ENCODE peak calls at places on chromosomes 3 and 15, in five cellular contexts. R is NAMALWA, U is EH, D is H7, F is fibroblast of the conjunctiva. H is an unnamed sample.
A peak's percentile ranks its signal among the peaks of the same experiment; 100 is the strongest.

GRCh38 chr3:171044828-171045793 is 18.6 kb upstream of the SLC2A2 start:
- DNase-seq in D (no peak), F (peak; percentile 40), R (no peak), U (peak; percentile 87), H (no peak)

GRCh38 chr3:159565313-159565712 is 423.3 kb upstream of the IL12A start:
- DNase-seq in D (no peak), U (no peak), R (no peak), F (no peak), H (no peak)

GRCh38 chr3:11060500-11061251 is 68.1 kb downstream of the SLC6A1 start:
- DNase-seq in F (peak; percentile 45), D (peak; percentile 92), U (peak; percentile 61), R (peak; percentile 38), H (no peak)

GRCh38 chr3:52012699-52013098 is 17.0 kb upstream of the RPL29 start:
- DNase-seq in R (no peak), F (no peak), D (no peak), U (no peak), H (no peak)

GRCh38 chr3:10459954-10460754 is 45.2 kb downstream of the ATP2B2 start:
- DNase-seq in U (peak; percentile 82), F (peak; percentile 4), D (peak; percentile 95), R (peak; percentile 87), H (peak; percentile 33)

GRCh38 chr3:121822973-121823372 is 11.9 kb downstream of the IQCB1 start:
- DNase-seq in F (no peak), U (no peak), R (no peak), D (no peak), H (no peak)

GRCh38 chr15:62928242-62928995 is 114.1 kb upstream of the TPM1 start:
- DNase-seq in U (peak; percentile 98), R (no peak), F (peak; percentile 55), D (no peak), H (peak; percentile 90)

GRCh38 chr3:25297667-25298585 is 130.1 kb upstream of the RARB start:
- DNase-seq in F (peak; percentile 80), U (peak; percentile 49), D (no peak), R (no peak), H (no peak)

GRCh38 chr3:8984081-8984480 is 20.8 kb upstream of the RAD18 start:
- DNase-seq in F (no peak), D (no peak), U (no peak), R (no peak), H (no peak)

GRCh38 chr15:88623061-88623460 is 1.9 kb downstream of the AEN start:
- DNase-seq in R (no peak), F (peak; percentile 36), D (peak; percentile 28), U (peak; percentile 88), H (peak; percentile 92)

GRCh38 chr3:99962703-99963102 is 145.0 kb downstream of the CMSS1 start:
- DNase-seq in F (no peak), U (peak; percentile 94), R (no peak), D (no peak), H (no peak)

GRCh38 chr15:42826251-42826890 is 89.4 kb upstream of the CDAN1 start:
- DNase-seq in D (no peak), R (no peak), F (no peak), U (no peak), H (peak; percentile 41)

GRCh38 chr15:49083471-49084284 is 37.4 kb upstream of the SECISBP2L start:
- DNase-seq in D (no peak), R (no peak), U (peak; percentile 84), F (peak; percentile 9), H (no peak)

GRCh38 chr15:44492672-44493071 is 44.3 kb upstream of the EIF3J start:
- DNase-seq in F (no peak), D (no peak), U (no peak), R (no peak), H (no peak)

GRCh38 chr15:80351211-80351610 is 53.0 kb upstream of the ARNT2 start:
- DNase-seq in U (no peak), F (no peak), R (no peak), D (no peak), H (no peak)

GRCh38 chr15:70627734-70628541 is 135.4 kb downstream of the UACA start:
- DNase-seq in D (no peak), U (peak; percentile 89), F (no peak), R (no peak), H (no peak)

GRCh38 chr3:170725285-170725731 is 139.4 kb upstream of the SLC7A14 start:
- DNase-seq in D (no peak), U (no peak), R (no peak), F (peak; percentile 68), H (no peak)

GRCh38 chr15:34709866-34710265 is 44.9 kb downstream of the GJD2 start:
- DNase-seq in F (no peak), R (no peak), U (peak; percentile 86), D (no peak), H (no peak)

GRCh38 chr3:129305592-129306091 is 27.0 kb downstream of the HMCES start:
- DNase-seq in F (peak; percentile 87), D (peak; percentile 98), U (peak; percentile 88), R (no peak), H (peak; percentile 82)

GRCh38 chr3:151379083-151379734 is 5.3 kb downstream of the P2RY12 start:
- DNase-seq in U (peak; percentile 38), R (peak; percentile 64), D (no peak), F (no peak), H (no peak)

GRCh38 chr3:164539215-164539614 is 539.1 kb downstream of the SI start:
- DNase-seq in R (no peak), F (no peak), D (no peak), U (no peak), H (no peak)

GRCh38 chr15:49877117-49877860 is 241.7 kb downstream of the ATP8B4 start:
- DNase-seq in F (peak; percentile 77), D (peak; percentile 5), R (no peak), U (peak; percentile 55), H (no peak)

GRCh38 chr3:124491098-124491497 is 239.2 kb upstream of the UMPS start:
- DNase-seq in D (no peak), F (no peak), U (no peak), R (no peak), H (no peak)

GRCh38 chr15:99474041-99474906 is 91.5 kb upstream of the MEF2A start:
- DNase-seq in F (no peak), U (no peak), D (peak; percentile 26), R (no peak), H (no peak)

GRCh38 chr3:31670722-31671121 is 138.0 kb downstream of the STT3B start:
- DNase-seq in U (no peak), D (no peak), R (no peak), F (no peak), H (no peak)

GRCh38 chr15:96500491-96500890 is 170.0 kb downstream of the NR2F2 start:
- DNase-seq in U (no peak), R (no peak), F (no peak), D (no peak), H (no peak)

GRCh38 chr3:126137490-126138130 is 42.8 kb downstream of the ALDH1L1 start:
- DNase-seq in U (no peak), D (no peak), F (no peak), R (no peak), H (no peak)